ENCODE peak calls at places on chromosome 14, in five cellular contexts. S is stomach, C is prostate gland, M is adrenal gland, Q is esophagus squamous epithelium. F is an unnamed sample.
A peak's percentile ranks its signal among the peaks of the same experiment; 100 is the strongest.

GRCh38 chr14:85731198-85731597 is 201.3 kb downstream of the FLRT2 start:
- DNase-seq in S (no peak), C (no peak), M (no peak), Q (no peak), F (no peak)

GRCh38 chr14:71651228-71651627 is 281.0 kb upstream of the RGS6 start:
- DNase-seq in S (no peak), C (no peak), M (peak; percentile 40), Q (no peak), F (no peak)

GRCh38 chr14:94388896-94389469 is 581 bp upstream of the SERPINA1 start:
- DNase-seq in S (no peak), C (no peak), M (no peak), Q (no peak), F (no peak)

GRCh38 chr14:67241416-67242362 is at the start of gene PALS1:
- DNase-seq in S (no peak), C (no peak), M (no peak), Q (no peak), F (no peak)

GRCh38 chr14:105072892-105073719 is 7.9 kb upstream of the GPR132 start:
- DNase-seq in S (no peak), C (no peak), M (no peak), Q (no peak), F (peak; percentile 28)

GRCh38 chr14:100417466-100417865 is 94.3 kb downstream of the SLC25A47 start:
- DNase-seq in S (peak; percentile 57), C (no peak), M (peak; percentile 87), Q (no peak), F (no peak)

GRCh38 chr14:39368261-39368959 is 63.8 kb downstream of the FBXO33 start:
- DNase-seq in S (peak; percentile 42), C (peak; percentile 26), M (peak; percentile 72), Q (no peak), F (no peak)

GRCh38 chr14:71621966-71622365 is 310.3 kb upstream of the RGS6 start:
- DNase-seq in S (no peak), C (no peak), M (no peak), Q (no peak), F (no peak)

GRCh38 chr14:22003471-22003870 is 329.9 kb upstream of the OR4E1 start:
- DNase-seq in S (no peak), C (no peak), M (no peak), Q (no peak), F (no peak)

GRCh38 chr14:104320611-104321086 is 182.3 kb downstream of the KIF26A start:
- DNase-seq in S (peak; percentile 18), C (no peak), M (no peak), Q (no peak), F (no peak)

GRCh38 chr14:73943083-73943482 is 6.8 kb downstream of the FAM161B start:
- DNase-seq in S (no peak), C (peak; percentile 27), M (peak; percentile 43), Q (no peak), F (no peak)

GRCh38 chr14:24079521-24080141 is 8.3 kb downstream of the CPNE6 start:
- DNase-seq in S (no peak), C (no peak), M (no peak), Q (no peak), F (no peak)

GRCh38 chr14:36524874-36525745 is 5.1 kb upstream of the NKX2-1 start:
- DNase-seq in S (no peak), C (no peak), M (no peak), Q (no peak), F (no peak)

GRCh38 chr14:96264850-96265249 is 8.8 kb downstream of the BDKRB1 start:
- DNase-seq in S (no peak), C (no peak), M (no peak), Q (no peak), F (no peak)

GRCh38 chr14:75770635-75771034 is 109.6 kb downstream of the TTLL5 start:
- DNase-seq in S (no peak), C (no peak), M (no peak), Q (no peak), F (no peak)

GRCh38 chr14:100879194-100879593 is 24.3 kb downstream of the RTL1 start:
- DNase-seq in S (no peak), C (no peak), M (no peak), Q (no peak), F (peak; percentile 10)

GRCh38 chr14:105601360-105602242 is 75.2 kb downstream of the TMEM121 start:
- DNase-seq in S (no peak), C (no peak), M (no peak), Q (no peak), F (peak; percentile 44)

GRCh38 chr14:103502877-103503276 is 19.8 kb downstream of the CKB start:
- DNase-seq in S (no peak), C (no peak), M (no peak), Q (no peak), F (no peak)

GRCh38 chr14:20454359-20454644 is 310 bp downstream of the OSGEP start:
- DNase-seq in S (peak; percentile 88), C (peak; percentile 79), M (no peak), Q (no peak), F (no peak)

GRCh38 chr14:92513204-92513965 is at the start of gene RIN3:
- DNase-seq in S (no peak), C (no peak), M (peak; percentile 51), Q (peak; percentile 16), F (peak; percentile 85)

GRCh38 chr14:24366664-24367505 is 1.1 kb upstream of the NFATC4 start:
- DNase-seq in S (peak; percentile 93), C (peak; percentile 91), M (peak; percentile 90), Q (peak; percentile 30), F (peak; percentile 96)

GRCh38 chr14:103528158-103528511 is 861 bp upstream of the TRMT61A start:
- DNase-seq in S (peak; percentile 49), C (no peak), M (no peak), Q (no peak), F (peak; percentile 18)

GRCh38 chr14:89549381-89550102 is 132.5 kb upstream of the FOXN3 start:
- DNase-seq in S (no peak), C (no peak), M (no peak), Q (no peak), F (no peak)

GRCh38 chr14:31360919-31361662 is 59.3 kb downstream of the HEATR5A start:
- DNase-seq in S (no peak), C (no peak), M (no peak), Q (no peak), F (no peak)

GRCh38 chr14:54329082-54329695 is 67.6 kb upstream of the CDKN3 start:
- DNase-seq in S (peak; percentile 33), C (no peak), M (peak; percentile 29), Q (no peak), F (peak; percentile 55)

GRCh38 chr14:100902295-100902694 is 1.2 kb downstream of the RTL1 start:
- DNase-seq in S (no peak), C (no peak), M (peak; percentile 14), Q (no peak), F (no peak)

DNA sequence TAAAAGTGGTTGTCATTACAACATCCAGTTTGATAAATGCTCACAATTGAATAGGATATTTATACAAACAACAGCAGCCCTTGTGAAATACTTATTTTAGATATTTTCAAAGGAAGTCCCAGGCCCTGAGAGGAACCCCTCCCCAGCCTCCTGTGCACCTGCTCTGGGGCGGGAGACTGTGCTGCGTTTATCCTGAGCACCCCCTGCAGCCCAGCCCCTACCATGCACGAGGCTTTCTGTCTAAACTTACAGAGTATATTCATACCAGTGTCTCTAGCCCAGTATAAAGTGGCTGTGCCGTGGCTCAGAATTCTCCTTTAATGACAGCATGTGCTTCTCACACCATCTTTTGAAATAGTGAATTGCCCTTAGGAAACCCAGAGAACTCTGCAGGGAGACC is 1084.3 kb downstream of the TMEM121 start:
- DNase-seq in S (no peak), C (no peak), M (no peak), Q (no peak), F (no peak)
- H3K27me3 ChIP-seq in S (no peaks in the 10 kb centered on the region), C (no peaks in the 10 kb centered on the region), M (no peaks in the 10 kb centered on the region), Q (no peaks in the 10 kb centered on the region), F (no peaks in the 10 kb centered on the region)

GRCh38 chr14:106826833-106827369 is 1300.5 kb downstream of the TMEM121 start:
- DNase-seq in S (no peak), C (no peak), M (no peak), Q (no peak), F (no peak)

DNA sequence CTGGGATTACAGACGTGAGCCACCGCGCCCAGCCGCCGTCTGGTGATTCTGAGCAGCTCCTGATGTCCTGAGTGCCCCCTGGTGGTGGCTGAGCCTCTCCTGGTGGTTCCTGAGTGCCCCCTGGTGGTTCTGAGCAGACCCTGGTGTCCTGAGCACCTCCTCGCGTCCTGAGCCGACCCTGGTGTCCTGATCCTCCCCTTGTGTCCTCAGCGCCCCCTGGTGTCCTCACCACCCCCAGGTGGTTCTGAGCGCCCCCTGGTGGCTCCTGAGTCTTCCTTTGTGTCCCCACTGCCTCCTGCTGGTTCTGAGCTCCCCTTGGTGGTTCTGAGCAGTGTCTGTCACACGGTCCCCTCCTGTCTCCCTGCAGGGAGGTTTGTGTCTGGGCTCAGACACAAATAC is 1304.9 kb downstream of the TMEM121 start:
- DNase-seq in S (no peak), C (no peak), M (no peak), Q (no peak), F (peak; percentile 61)
- H3K9me3 ChIP-seq in S (no peaks in the 10 kb centered on the region), C (no peaks in the 10 kb centered on the region), M (no peaks in the 10 kb centered on the region), Q (no peaks in the 10 kb centered on the region), F (no peaks in the 10 kb centered on the region)

DNA sequence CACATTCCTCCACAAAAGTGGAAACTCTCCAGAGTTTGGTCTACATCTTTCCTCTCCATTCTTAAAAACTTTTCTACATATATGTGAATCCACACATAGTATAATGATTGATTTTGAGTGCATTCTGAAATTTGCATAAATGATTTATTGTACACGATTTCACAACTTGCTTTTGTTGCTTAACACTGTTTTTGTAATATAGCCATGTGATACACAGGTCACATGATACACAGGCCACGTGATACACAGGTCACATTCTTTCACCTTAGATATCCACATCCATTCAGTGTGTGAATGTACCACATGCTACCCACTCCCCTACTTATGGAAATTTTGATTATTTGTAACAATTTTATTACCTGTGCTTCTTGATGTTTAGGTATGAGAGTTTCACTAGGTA is 319.1 kb downstream of the ZFP36L1 start:
- DNase-seq in S (no peak), C (no peak), M (no peak), Q (no peak), F (no peak)
- H3K27ac ChIP-seq in S (no peak overlapping the region), C (peak overlapping the region; percentile 44), M (no peak overlapping the region), Q (peak overlapping the region; percentile 70), F (no peak overlapping the region)

DNA sequence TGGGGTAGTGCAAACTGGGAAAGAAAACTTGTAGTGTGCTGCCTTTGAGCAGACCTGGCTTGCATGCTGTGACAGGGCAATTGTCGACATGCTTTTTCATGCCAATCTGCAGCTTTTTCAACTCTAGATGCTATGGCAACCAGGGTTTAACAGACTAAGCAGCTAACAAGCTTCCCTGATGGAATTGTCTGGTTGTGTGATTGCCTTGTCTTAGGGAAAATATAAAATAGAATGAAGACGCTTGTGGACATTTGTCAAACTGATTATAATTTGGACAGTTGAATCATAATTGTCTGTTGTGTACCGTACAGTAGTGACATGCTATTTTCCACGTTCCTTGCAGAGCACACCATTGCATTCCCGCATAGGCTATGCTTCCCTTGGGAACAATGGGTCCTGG is 113.0 kb downstream of the FOXG1 start:
- DNase-seq in S (no peak), C (no peak), M (no peak), Q (no peak), F (no peak)
- H3K27me3 ChIP-seq in S (no peaks in the 10 kb centered on the region), C (no peaks in the 10 kb centered on the region), M (no peaks in the 10 kb centered on the region), Q (no peaks in the 10 kb centered on the region), F (no peaks in the 10 kb centered on the region)